ENCODE peak calls at places on chromosomes 5 and 9, in eight cellular contexts. G is BE2C; M is left ventricle myocardium superior; H is SJSA1; I is AG08396; V is activated CD8-positive, alpha-beta memory T cell treated with anti-CD3 and anti-CD28 coated beads for 4 hours; W is T-helper 1 cell; F is astrocyte. N is an unnamed sample.

GRCh38 chr5:146447734-146448380 is 724 bp downstream of the TCERG1 start:
- DNase-seq in G (no peak), M (no peak), H (no peak), I (peak), V (no peak), W (no peak), F (peak), N (peak)

GRCh38 chr5:89313804-89314588 is 431.0 kb upstream of the MEF2C start:
- DNase-seq in G (no peak), M (no peak), H (peak), I (peak), V (peak), W (no peak), F (peak), N (peak)

GRCh38 chr9:76676857-76677256 is 87.4 kb upstream of the PCA3 start:
- DNase-seq in G (no peak), M (no peak), H (no peak), I (no peak), V (no peak), W (no peak), F (no peak), N (no peak)

GRCh38 chr9:127154003-127154389 is 31.6 kb upstream of the ANGPTL2 start:
- DNase-seq in G (no peak), M (no peak), H (no peak), I (no peak), V (no peak), W (no peak), F (no peak), N (no peak)

GRCh38 chr5:115873392-115873791 is 31.7 kb downstream of the AP3S1 start:
- DNase-seq in G (no peak), M (no peak), H (peak), I (peak), V (no peak), W (no peak), F (peak), N (no peak)

GRCh38 chr5:126656397-126657007 is 55.8 kb downstream of the PHAX start:
- DNase-seq in G (peak), M (no peak), H (peak), I (peak), V (no peak), W (no peak), F (peak), N (peak)

GRCh38 chr5:1509346-1510085 is 14.2 kb downstream of the LPCAT1 start:
- DNase-seq in G (peak), M (no peak), H (no peak), I (no peak), V (no peak), W (no peak), F (no peak), N (no peak)

GRCh38 chr9:130987054-130987453 is 21.9 kb upstream of the LAMC3 start:
- DNase-seq in G (no peak), M (no peak), H (no peak), I (no peak), V (no peak), W (no peak), F (no peak), N (no peak)

GRCh38 chr9:137784046-137784445 is 93.5 kb upstream of the CACNA1B start:
- DNase-seq in G (no peak), M (no peak), H (no peak), I (peak), V (no peak), W (no peak), F (no peak), N (no peak)

GRCh38 chr5:12615141-12615820 is 711.0 kb upstream of the CTNND2 start:
- DNase-seq in G (no peak), M (no peak), H (no peak), I (no peak), V (no peak), W (no peak), F (peak), N (no peak)

GRCh38 chr9:128735373-128735772 is 11.4 kb upstream of the ZDHHC12 start:
- DNase-seq in G (peak), M (no peak), H (no peak), I (no peak), V (no peak), W (no peak), F (no peak), N (no peak)

GRCh38 chr5:128538249-128539037 is 398 bp upstream of the FBN2 start:
- DNase-seq in G (peak), M (peak), H (peak), I (peak), V (no peak), W (no peak), F (peak), N (no peak)

GRCh38 chr5:169181785-169182184 is 119.2 kb downstream of the SLIT3 start:
- DNase-seq in G (no peak), M (no peak), H (peak), I (no peak), V (no peak), W (no peak), F (peak), N (no peak)

GRCh38 chr9:123695391-123695790 is 234.5 kb downstream of the DENND1A start:
- DNase-seq in G (no peak), M (no peak), H (no peak), I (no peak), V (no peak), W (no peak), F (no peak), N (no peak)

GRCh38 chr5:31706186-31706585 is 67.3 kb downstream of the PDZD2 start:
- DNase-seq in G (no peak), M (no peak), H (no peak), I (no peak), V (no peak), W (no peak), F (no peak), N (no peak)

GRCh38 chr9:109865521-109865920 is 85.5 kb downstream of the PALM2AKAP2 start:
- DNase-seq in G (no peak), M (no peak), H (no peak), I (no peak), V (no peak), W (no peak), F (no peak), N (no peak)

GRCh38 chr9:68530618-68531017 is 10.1 kb downstream of the TMEM252 start:
- DNase-seq in G (no peak), M (peak), H (no peak), I (no peak), V (no peak), W (no peak), F (no peak), N (no peak)

GRCh38 chr5:1704266-1704665 is 95.4 kb downstream of the MRPL36 start:
- DNase-seq in G (no peak), M (no peak), H (no peak), I (no peak), V (no peak), W (no peak), F (no peak), N (no peak)

GRCh38 chr5:57937025-57937424 is 454.4 kb upstream of the ACTBL2 start:
- DNase-seq in G (no peak), M (no peak), H (no peak), I (peak), V (no peak), W (no peak), F (peak), N (no peak)

GRCh38 chr5:23029296-23029695 is 176.2 kb upstream of the CDH12 start:
- DNase-seq in G (no peak), M (no peak), H (no peak), I (no peak), V (no peak), W (no peak), F (no peak), N (no peak)

GRCh38 chr5:179271301-179271650 is 74.0 kb downstream of the ADAMTS2 start:
- DNase-seq in G (no peak), M (no peak), H (no peak), I (no peak), V (no peak), W (no peak), F (no peak), N (no peak)

GRCh38 chr5:171419663-171420428 is 399 bp downstream of the FGF18 start:
- DNase-seq in G (peak), M (peak), H (no peak), I (peak), V (no peak), W (no peak), F (peak), N (peak)

GRCh38 chr5:115246361-115246991 is 16.2 kb downstream of the PGGT1B start:
- DNase-seq in G (no peak), M (no peak), H (peak), I (peak), V (no peak), W (no peak), F (peak), N (peak)

GRCh38 chr9:115680226-115680625 is 473.4 kb upstream of the PAPPA start:
- DNase-seq in G (no peak), M (no peak), H (no peak), I (no peak), V (no peak), W (no peak), F (no peak), N (no peak)

GRCh38 chr5:32346869-32347268 is 34.1 kb upstream of the MTMR12 start:
- DNase-seq in G (no peak), M (no peak), H (no peak), I (no peak), V (no peak), W (no peak), F (no peak), N (no peak)

GRCh38 chr5:179297486-179298180 is 47.6 kb downstream of the ADAMTS2 start:
- DNase-seq in G (peak), M (no peak), H (no peak), I (no peak), V (no peak), W (no peak), F (no peak), N (no peak)

GRCh38 chr9:134800791-134801339 is 79.7 kb upstream of the FCN2 start:
- DNase-seq in G (peak), M (peak), H (no peak), I (no peak), V (no peak), W (no peak), F (no peak), N (no peak)

GRCh38 chr5:168591302-168592013 is 12.3 kb upstream of the PANK3 start:
- DNase-seq in G (no peak), M (no peak), H (no peak), I (no peak), V (no peak), W (no peak), F (no peak), N (no peak)

GRCh38 chr9:69946800-69947437 is 96.7 kb upstream of the MAMDC2 start:
- DNase-seq in G (no peak), M (no peak), H (peak), I (peak), V (no peak), W (no peak), F (peak), N (no peak)

GRCh38 chr5:127856310-127856709 is 153.1 kb downstream of the CCDC192 start:
- DNase-seq in G (no peak), M (no peak), H (no peak), I (no peak), V (no peak), W (no peak), F (no peak), N (no peak)

GRCh38 chr5:180172447-180173197 is 36.4 kb downstream of the RASGEF1C start:
- DNase-seq in G (peak), M (peak), H (no peak), I (no peak), V (no peak), W (no peak), F (no peak), N (no peak)

GRCh38 chr9:4092793-4093709 is 206.8 kb downstream of the GLIS3 start:
- DNase-seq in G (no peak), M (no peak), H (no peak), I (no peak), V (no peak), W (no peak), F (no peak), N (no peak)